ENCODE peak calls at places on chromosomes 2 and 18, in ten cellular contexts. B is A172; T is amniotic stem cell; Z is sciatic nerve; N is mucosa of gallbladder; D is activated CD8-positive, alpha-beta memory T cell treated with anti-CD3 and anti-CD28 coated beads for 24 hours; V is activated T-cell treated with anti-CD3 and anti-CD28 coated beads for 1 hour; E is neural progenitor cell; F is HFFc6; W is GM13977. O is an unnamed sample.

GRCh38 chr2:171436307-171436706 is 2.3 kb downstream of the DCAF17 start:
- DNase-seq in V (no peak), D (no peak), E (no peak), B (peak), W (no peak), F (peak), T (no peak), Z (no peak), N (no peak), O (peak)

GRCh38 chr2:61733563-61733962 is 120.3 kb downstream of the FAM161A start:
- DNase-seq in T (no peak), W (no peak), V (no peak), F (no peak), D (no peak), E (no peak), Z (no peak), B (peak), N (no peak), O (no peak)

GRCh38 chr2:128271891-128272585 is 46.6 kb downstream of the HS6ST1 start:
- DNase-seq in V (no peak), F (no peak), T (no peak), E (no peak), W (no peak), B (no peak), D (no peak), Z (peak), N (no peak), O (no peak)

GRCh38 chr18:68803371-68803770 is 5.5 kb downstream of the CCDC102B start:
- DNase-seq in B (peak), E (peak), Z (peak), F (peak), V (no peak), N (peak), T (no peak), W (no peak), D (no peak), O (peak)

GRCh38 chr18:10659594-10659993 is 133.8 kb downstream of the NAPG start:
- DNase-seq in Z (no peak), N (no peak), W (no peak), V (no peak), E (no peak), B (no peak), D (no peak), T (no peak), F (no peak), O (no peak)

GRCh38 chr2:24971300-24971549 is 530 bp downstream of the DNAJC27 start:
- DNase-seq in Z (no peak), V (no peak), D (no peak), N (peak), B (no peak), T (no peak), W (no peak), E (no peak), F (no peak), O (no peak)

GRCh38 chr18:76480913-76481312 is 14.1 kb downstream of the ZNF516 start:
- DNase-seq in N (no peak), F (no peak), E (peak), W (no peak), V (no peak), B (no peak), D (no peak), T (no peak), Z (peak), O (no peak)

GRCh38 chr2:65299246-65299645 is 71.6 kb downstream of the ACTR2 start:
- DNase-seq in E (no peak), Z (no peak), F (peak), B (peak), V (no peak), W (peak), N (no peak), D (peak), T (no peak), O (no peak)

GRCh38 chr2:231348173-231348572 is 47.3 kb upstream of the B3GNT7 start:
- DNase-seq in T (no peak), B (no peak), V (no peak), F (no peak), N (no peak), E (no peak), Z (peak), W (no peak), D (no peak), O (no peak)

GRCh38 chr2:105320651-105321215 is 8.8 kb downstream of the TGFBRAP1 start:
- DNase-seq in E (no peak), N (no peak), W (no peak), D (no peak), B (no peak), F (no peak), T (no peak), V (no peak), Z (no peak), O (no peak)

GRCh38 chr2:218036371-218036770 is 32.7 kb upstream of the RUFY4 start:
- DNase-seq in W (no peak), N (no peak), Z (no peak), T (no peak), V (no peak), F (no peak), B (no peak), D (no peak), E (no peak), O (no peak)

GRCh38 chr2:196503398-196503797 is 136.1 kb upstream of the CCDC150 start:
- DNase-seq in E (no peak), F (no peak), Z (no peak), V (no peak), D (no peak), N (no peak), T (no peak), B (no peak), W (no peak), O (no peak)

GRCh38 chr2:15840969-15841368 is 99.4 kb upstream of the MYCN start:
- DNase-seq in T (no peak), W (no peak), B (no peak), D (no peak), E (no peak), Z (no peak), F (no peak), N (no peak), V (no peak), O (no peak)

GRCh38 chr2:106638609-106639008 is 151.4 kb downstream of the CD8B2 start:
- DNase-seq in B (no peak), V (no peak), E (no peak), N (no peak), T (no peak), D (no peak), F (no peak), W (no peak), Z (no peak), O (no peak)

GRCh38 chr2:201883559-201883958 is 77.2 kb downstream of the CDK15 start:
- DNase-seq in T (no peak), V (no peak), N (no peak), D (no peak), B (no peak), E (no peak), W (no peak), F (no peak), Z (no peak), O (no peak)